ENCODE peak calls at places on chromosomes 2 and 18, in nine cellular contexts. One of them, this sample, is unnamed.

GRCh38 chr2:63861220-63861822 is 19.6 kb downstream of the UGP2 start:
- DNase-seq in germinal center: peak; percentile 55
- DNase-seq in COR-L47: peak; percentile 63
- DNase-seq in NCI-H774: no peak
- DNase-seq in CD8-positive, alpha-beta memory T cell: peak; percentile 26
- DNase-seq in OCI-LY7: peak; percentile 80
- DNase-seq in T-helper 17 cell: peak; percentile 41
- DNase-seq in left cardiac atrium: peak; percentile 53
- DNase-seq in T-helper 2 cell: peak; percentile 47
- DNase-seq in this sample: peak; percentile 65

GRCh38 chr2:58731488-58731869 is 490.4 kb upstream of the FANCL start:
- DNase-seq in germinal center: no peak
- DNase-seq in COR-L47: no peak
- DNase-seq in OCI-LY7: no peak
- DNase-seq in NCI-H774: no peak
- DNase-seq in CD8-positive, alpha-beta memory T cell: no peak
- DNase-seq in left cardiac atrium: no peak
- DNase-seq in T-helper 2 cell: no peak
- DNase-seq in T-helper 17 cell: no peak
- DNase-seq in this sample: peak; percentile 2

GRCh38 chr2:7567646-7568045 is 650.4 kb downstream of the RNF144A start:
- DNase-seq in OCI-LY7: peak; percentile 94
- DNase-seq in NCI-H774: no peak
- DNase-seq in T-helper 17 cell: no peak
- DNase-seq in germinal center: no peak
- DNase-seq in T-helper 2 cell: peak; percentile 4
- DNase-seq in CD8-positive, alpha-beta memory T cell: peak; percentile 2
- DNase-seq in COR-L47: no peak
- DNase-seq in left cardiac atrium: no peak
- DNase-seq in this sample: no peak

GRCh38 chr18:44130365-44130942 is 550.2 kb upstream of the SETBP1 start:
- DNase-seq in OCI-LY7: peak; percentile 31
- DNase-seq in CD8-positive, alpha-beta memory T cell: no peak
- DNase-seq in T-helper 17 cell: no peak
- DNase-seq in NCI-H774: peak; percentile 7
- DNase-seq in germinal center: peak; percentile 31
- DNase-seq in T-helper 2 cell: no peak
- DNase-seq in COR-L47: peak; percentile 93
- DNase-seq in left cardiac atrium: peak; percentile 23
- DNase-seq in this sample: peak; percentile 32

GRCh38 chr2:227482638-227483340 is 10.8 kb downstream of the AGFG1 start:
- DNase-seq in left cardiac atrium: no peak
- DNase-seq in T-helper 17 cell: no peak
- DNase-seq in OCI-LY7: peak; percentile 43
- DNase-seq in germinal center: peak; percentile 54
- DNase-seq in CD8-positive, alpha-beta memory T cell: no peak
- DNase-seq in COR-L47: no peak
- DNase-seq in NCI-H774: no peak
- DNase-seq in T-helper 2 cell: no peak
- DNase-seq in this sample: peak; percentile 29

GRCh38 chr2:111041398-111042202 is 79.1 kb upstream of the BCL2L11 start:
- DNase-seq in T-helper 17 cell: no peak
- DNase-seq in left cardiac atrium: no peak
- DNase-seq in CD8-positive, alpha-beta memory T cell: no peak
- DNase-seq in T-helper 2 cell: no peak
- DNase-seq in NCI-H774: no peak
- DNase-seq in germinal center: no peak
- DNase-seq in COR-L47: no peak
- DNase-seq in OCI-LY7: no peak
- DNase-seq in this sample: no peak

GRCh38 chr2:52502476-52502860 is 1265.1 kb upstream of the CHAC2 start:
- DNase-seq in CD8-positive, alpha-beta memory T cell: no peak
- DNase-seq in COR-L47: no peak
- DNase-seq in T-helper 2 cell: no peak
- DNase-seq in OCI-LY7: no peak
- DNase-seq in T-helper 17 cell: no peak
- DNase-seq in germinal center: no peak
- DNase-seq in NCI-H774: no peak
- DNase-seq in left cardiac atrium: no peak
- DNase-seq in this sample: no peak

GRCh38 chr2:177516786-177517544 is 124.4 kb downstream of the AGPS start:
- DNase-seq in COR-L47: no peak
- DNase-seq in T-helper 17 cell: no peak
- DNase-seq in NCI-H774: no peak
- DNase-seq in CD8-positive, alpha-beta memory T cell: no peak
- DNase-seq in germinal center: no peak
- DNase-seq in OCI-LY7: no peak
- DNase-seq in left cardiac atrium: no peak
- DNase-seq in T-helper 2 cell: no peak
- DNase-seq in this sample: no peak

GRCh38 chr2:29080886-29081743 is 6.8 kb upstream of the PCARE start:
- DNase-seq in T-helper 17 cell: no peak
- DNase-seq in OCI-LY7: no peak
- DNase-seq in T-helper 2 cell: no peak
- DNase-seq in left cardiac atrium: no peak
- DNase-seq in COR-L47: no peak
- DNase-seq in NCI-H774: no peak
- DNase-seq in CD8-positive, alpha-beta memory T cell: no peak
- DNase-seq in germinal center: no peak
- DNase-seq in this sample: no peak

This sample was measured in EH.